ENCODE peak calls at places on chromosomes 3 and 15, in four cellular contexts. One of them, this sample, is unnamed.

GRCh38 chr3:196237203-196237602 is 20.9 kb downstream of the SLC51A start:
- DNase-seq in heart left ventricle: no peak
- DNase-seq in substantia nigra: no peak
- DNase-seq in thoracic aorta: no peak
- DNase-seq in this sample: no peak

GRCh38 chr3:39323454-39323853 is 6.1 kb upstream of the CCR8 start:
- DNase-seq in thoracic aorta: no peak
- DNase-seq in substantia nigra: no peak
- DNase-seq in heart left ventricle: no peak
- DNase-seq in this sample: no peak

GRCh38 chr15:100338971-100339444 is 2.8 kb downstream of the ADAMTS17 start:
- DNase-seq in thoracic aorta: no peak
- DNase-seq in heart left ventricle: peak; percentile 46
- DNase-seq in substantia nigra: peak; percentile 34
- DNase-seq in this sample: peak; percentile 82

GRCh38 chr3:103949690-103950089 is 1417.0 kb upstream of the ALCAM start:
- DNase-seq in thoracic aorta: no peak
- DNase-seq in substantia nigra: no peak
- DNase-seq in heart left ventricle: no peak
- DNase-seq in this sample: no peak

GRCh38 chr3:60126905-60127304 is 1077.1 kb upstream of the CFAP20DC start:
- DNase-seq in substantia nigra: no peak
- DNase-seq in thoracic aorta: no peak
- DNase-seq in heart left ventricle: no peak
- DNase-seq in this sample: no peak

GRCh38 chr3:191244242-191244867 is 45.3 kb downstream of the OSTN start:
- DNase-seq in substantia nigra: no peak
- DNase-seq in heart left ventricle: no peak
- DNase-seq in thoracic aorta: no peak
- DNase-seq in this sample: peak; percentile 15

GRCh38 chr3:47428585-47429145 is 47.1 kb downstream of the SCAP start:
- DNase-seq in thoracic aorta: no peak
- DNase-seq in heart left ventricle: no peak
- DNase-seq in substantia nigra: no peak
- DNase-seq in this sample: no peak

GRCh38 chr15:40323953-40324937 is 753 bp downstream of the INAFM2 start:
- DNase-seq in substantia nigra: no peak
- DNase-seq in thoracic aorta: no peak
- DNase-seq in heart left ventricle: peak; percentile 46
- DNase-seq in this sample: peak; percentile 33

GRCh38 chr15:96699871-96700401 is 369.4 kb downstream of the NR2F2 start:
- DNase-seq in thoracic aorta: no peak
- DNase-seq in substantia nigra: no peak
- DNase-seq in heart left ventricle: no peak
- DNase-seq in this sample: no peak

GRCh38 chr3:10992946-10993728 is 589 bp downstream of the SLC6A1 start:
- DNase-seq in substantia nigra: peak; percentile 49
- DNase-seq in thoracic aorta: no peak
- DNase-seq in heart left ventricle: no peak
- DNase-seq in this sample: peak; percentile 38

GRCh38 chr3:8538904-8539303 is 37.3 kb downstream of the LMCD1 start:
- DNase-seq in heart left ventricle: no peak
- DNase-seq in thoracic aorta: no peak
- DNase-seq in substantia nigra: no peak
- DNase-seq in this sample: no peak

GRCh38 chr15:90362936-90363212 is 10.8 kb downstream of the ZNF774 start:
- DNase-seq in thoracic aorta: no peak
- DNase-seq in substantia nigra: no peak
- DNase-seq in heart left ventricle: no peak
- DNase-seq in this sample: no peak

GRCh38 chr3:50340404-50341329 is at the start of gene RASSF1:
- DNase-seq in thoracic aorta: no peak
- DNase-seq in substantia nigra: peak; percentile 37
- DNase-seq in heart left ventricle: peak; percentile 87
- DNase-seq in this sample: no peak

This sample was measured in hippocampal formation.